ENCODE peak calls at places on chromosomes 11 and 22, in ten cellular contexts. I, O, V, E, B, R, T, Q, L and Z are unnamed samples.

GRCh38 chr22:17370036-17370765 is 941 bp downstream of the CECR2 start:
- DNase-seq in B (no peak), T (no peak), O (no peak), L (peak; percentile 3), V (no peak), E (no peak), Q (no peak), R (no peak), I (no peak), Z (no peak)

GRCh38 chr11:36155770-36156485 is 133.3 kb downstream of the COMMD9 start:
- DNase-seq in Q (no peak), T (no peak), R (peak; percentile 64), B (peak; percentile 49), I (peak; percentile 58), E (no peak), O (no peak), L (no peak), V (no peak), Z (no peak)

GRCh38 chr11:1702506-1702905 is 5.5 kb downstream of the KRTAP5-6 start:
- DNase-seq in B (no peak), T (no peak), Q (no peak), V (no peak), R (no peak), I (no peak), E (no peak), L (no peak), O (no peak), Z (no peak)

GRCh38 chr11:61361686-61362541 is at the start of the genes CYB561A3 and TMEM138:
- DNase-seq in R (peak; percentile 95), E (peak; percentile 93), V (peak; percentile 95), B (peak; percentile 92), Q (peak; percentile 85), O (peak; percentile 80), T (peak; percentile 83), L (peak; percentile 79), I (peak; percentile 93), Z (peak; percentile 95)

GRCh38 chr11:57500526-57500925 is 15.0 kb downstream of the SLC43A1 start:
- DNase-seq in V (no peak), B (no peak), I (no peak), T (no peak), Q (no peak), R (no peak), O (no peak), E (no peak), L (no peak), Z (no peak)

GRCh38 chr11:47269002-47269828 is 718 bp upstream of the MADD start:
- DNase-seq in R (peak; percentile 90), T (peak; percentile 79), L (peak; percentile 77), B (peak; percentile 84), E (peak; percentile 83), V (peak; percentile 84), Q (peak; percentile 79), O (peak; percentile 79), I (peak; percentile 79), Z (peak; percentile 95)

GRCh38 chr11:86800076-86800955 is at the start of gene PRSS23:
- DNase-seq in I (peak; percentile 49), O (no peak), B (peak; percentile 40), L (no peak), Q (peak; percentile 31), T (peak; percentile 18), E (peak; percentile 71), R (peak; percentile 54), V (peak; percentile 66), Z (peak; percentile 77)

GRCh38 chr22:43861529-43861928 is 784 bp downstream of the SULT4A1 start:
- DNase-seq in R (peak; percentile 42), V (peak; percentile 21), I (peak; percentile 17), E (no peak), Q (no peak), O (no peak), T (no peak), L (no peak), B (no peak), Z (no peak)

GRCh38 chr11:112776834-112777793 is 184.1 kb upstream of the NCAM1 start:
- DNase-seq in R (no peak), L (no peak), B (no peak), Q (no peak), O (no peak), I (no peak), E (no peak), V (no peak), T (no peak), Z (no peak)

GRCh38 chr11:2200536-2200935 is 28.9 kb upstream of the TH start:
- DNase-seq in V (no peak), L (no peak), I (no peak), T (no peak), R (no peak), B (no peak), O (no peak), E (no peak), Q (no peak), Z (no peak)

GRCh38 chr11:69707156-69707555 is 3.3 kb upstream of the FGF19 start:
- DNase-seq in T (no peak), R (no peak), V (no peak), Q (no peak), I (no peak), E (peak; percentile 36), B (peak; percentile 82), O (no peak), L (no peak), Z (no peak)

GRCh38 chr22:46803031-46803880 is 40.8 kb downstream of the TBC1D22A start:
- DNase-seq in V (peak; percentile 14), B (peak; percentile 49), I (peak; percentile 24), Q (peak; percentile 71), R (peak; percentile 49), E (peak; percentile 68), T (peak; percentile 65), O (peak; percentile 57), L (peak; percentile 71), Z (peak; percentile 56)

GRCh38 chr11:28566643-28567042 is 458.5 kb downstream of the METTL15 start:
- DNase-seq in Q (no peak), I (peak; percentile 98), R (peak; percentile 95), L (no peak), O (no peak), T (no peak), V (peak; percentile 98), E (no peak), B (peak; percentile 76), Z (no peak)

GRCh38 chr11:123178166-123178565 is 16.9 kb downstream of the CLMP start:
- DNase-seq in T (no peak), I (no peak), O (no peak), R (no peak), Q (no peak), B (no peak), L (no peak), E (no peak), V (no peak), Z (no peak)

GRCh38 chr11:99244613-99245012 is 223.9 kb downstream of the CNTN5 start:
- DNase-seq in B (no peak), L (no peak), O (no peak), I (no peak), Q (no peak), V (peak; percentile 67), E (no peak), T (no peak), R (peak; percentile 56), Z (no peak)

GRCh38 chr11:37657645-37658044 is 1059.6 kb upstream of the RAG2 start:
- DNase-seq in T (no peak), E (peak; percentile 29), O (no peak), L (no peak), R (peak; percentile 64), Q (no peak), B (peak; percentile 36), V (peak; percentile 47), I (peak; percentile 36), Z (no peak)

GRCh38 chr11:117419915-117420485 is 92.3 kb downstream of the CEP164 start:
- DNase-seq in B (no peak), L (no peak), T (no peak), Q (no peak), E (no peak), O (no peak), V (no peak), I (no peak), R (no peak), Z (no peak)

GRCh38 chr22:30605449-30606110 is 1.4 kb upstream of the TCN2 start:
- DNase-seq in V (peak; percentile 29), O (no peak), T (peak; percentile 21), I (peak; percentile 45), R (peak; percentile 72), E (peak; percentile 71), L (peak; percentile 32), B (peak; percentile 59), Q (peak; percentile 33), Z (no peak)

GRCh38 chr11:62401781-62402180 is 17.1 kb upstream of the SCGB1A1 start:
- DNase-seq in L (no peak), V (no peak), B (no peak), O (no peak), I (no peak), Q (no peak), T (no peak), R (no peak), E (no peak), Z (peak; percentile 9)

GRCh38 chr11:113796663-113797259 is 17.2 kb downstream of the CLDN25 start:
- DNase-seq in V (peak; percentile 29), E (peak; percentile 25), I (peak; percentile 53), O (no peak), T (no peak), Q (peak; percentile 4), R (peak; percentile 70), L (peak; percentile 7), B (peak; percentile 66), Z (peak; percentile 35)

GRCh38 chr11:8095831-8096522 is 15.0 kb downstream of the TUB start:
- DNase-seq in I (no peak), Q (no peak), O (no peak), E (no peak), R (no peak), B (no peak), V (no peak), L (no peak), T (no peak), Z (no peak)

GRCh38 chr22:46511391-46512370 is 25.7 kb downstream of the CELSR1 start:
- DNase-seq in R (no peak), B (no peak), V (no peak), I (peak; percentile 39), Q (no peak), E (no peak), O (no peak), T (no peak), L (no peak), Z (no peak)

GRCh38 chr11:126499124-126499752 is 143.8 kb downstream of the ST3GAL4 start:
- DNase-seq in R (no peak), V (no peak), B (no peak), I (no peak), L (no peak), Q (no peak), E (no peak), T (no peak), O (no peak), Z (no peak)

GRCh38 chr22:32623943-32624342 is 149.3 kb downstream of the FBXO7 start:
- DNase-seq in V (peak; percentile 86), R (peak; percentile 91), B (peak; percentile 70), Q (no peak), L (no peak), E (no peak), O (no peak), T (no peak), I (peak; percentile 85), Z (no peak)

GRCh38 chr22:40818192-40818746 is 877 bp downstream of the SLC25A17 start:
- DNase-seq in I (peak; percentile 5), R (no peak), L (no peak), E (peak; percentile 8), O (peak; percentile 1), T (no peak), V (no peak), Q (no peak), B (no peak), Z (no peak)

GRCh38 chr11:100221791-100222190 is 465.3 kb upstream of the ARHGAP42 start:
- DNase-seq in T (no peak), Q (no peak), I (no peak), B (no peak), E (no peak), V (no peak), R (no peak), O (no peak), L (no peak), Z (no peak)

GRCh38 chr11:110774138-110775014 is 62.1 kb upstream of the ARHGAP20 start:
- DNase-seq in E (no peak), V (peak; percentile 29), T (no peak), R (no peak), I (no peak), L (no peak), Q (no peak), O (no peak), B (peak; percentile 16), Z (no peak)

GRCh38 chr22:38132136-38132535 is 21.7 kb upstream of the BAIAP2L2 start:
- DNase-seq in I (no peak), E (no peak), Q (no peak), R (no peak), O (no peak), L (no peak), B (no peak), T (no peak), V (no peak), Z (no peak)